ENCODE peak calls at places on chromosomes 5 and 9, in ten cellular contexts. B, Z, N, X, U, K, I, A, Q and L are unnamed samples.

GRCh38 chr9:131273791-131274673 is 2.3 kb downstream of the FAM78A start:
- DNase-seq in B (no peak), Z (no peak), N (no peak), X (no peak), U (peak), K (peak), I (no peak), A (no peak), Q (no peak), L (no peak)

GRCh38 chr5:119795768-119796167 is 166.4 kb downstream of the FAM170A start:
- DNase-seq in B (no peak), Z (no peak), N (no peak), X (no peak), U (no peak), K (no peak), I (no peak), A (no peak), Q (no peak), L (no peak)

GRCh38 chr5:81851481-81852178 is 100.7 kb upstream of the SSBP2 start:
- DNase-seq in B (peak), Z (peak), N (peak), X (peak), U (peak), K (peak), I (peak), A (peak), Q (peak), L (no peak)

GRCh38 chr5:74310386-74310785 is 330.1 kb downstream of the ENC1 start:
- DNase-seq in B (no peak), Z (no peak), N (no peak), X (no peak), U (no peak), K (no peak), I (no peak), A (no peak), Q (no peak), L (no peak)

GRCh38 chr9:123421801-123422455 is 65.9 kb downstream of the CRB2 start:
- DNase-seq in B (no peak), Z (no peak), N (peak), X (no peak), U (no peak), K (no peak), I (no peak), A (no peak), Q (no peak), L (no peak)

GRCh38 chr9:113289091-113289490 is 13.6 kb downstream of the PRPF4 start:
- DNase-seq in B (no peak), Z (no peak), N (no peak), X (no peak), U (peak), K (no peak), I (no peak), A (peak), Q (no peak), L (no peak)

GRCh38 chr9:14198544-14199510 is 115.1 kb downstream of the NFIB start:
- DNase-seq in B (no peak), Z (no peak), N (peak), X (no peak), U (peak), K (no peak), I (peak), A (peak), Q (peak), L (no peak)

GRCh38 chr9:104868687-104869404 is 59.1 kb downstream of the ABCA1 start:
- DNase-seq in B (no peak), Z (no peak), N (peak), X (peak), U (peak), K (peak), I (peak), A (peak), Q (peak), L (no peak)

GRCh38 chr9:123036886-123037540 is 3.5 kb downstream of the GPR21 start:
- DNase-seq in B (no peak), Z (no peak), N (no peak), X (no peak), U (no peak), K (no peak), I (no peak), A (no peak), Q (no peak), L (no peak)

GRCh38 chr9:127828262-127829031 is 25.8 kb downstream of the FPGS start:
- DNase-seq in B (peak), Z (peak), N (peak), X (no peak), U (peak), K (no peak), I (peak), A (peak), Q (peak), L (no peak)

GRCh38 chr9:126157826-126158431 is 168.7 kb upstream of the MVB12B start:
- DNase-seq in B (no peak), Z (no peak), N (no peak), X (no peak), U (no peak), K (no peak), I (peak), A (no peak), Q (no peak), L (no peak)

GRCh38 chr5:168303398-168304020 is 12.1 kb downstream of the WWC1 start:
- DNase-seq in B (no peak), Z (no peak), N (no peak), X (no peak), U (no peak), K (no peak), I (no peak), A (no peak), Q (no peak), L (no peak)

GRCh38 chr5:998276-998974 is 10.2 kb upstream of the NKD2 start:
- DNase-seq in B (no peak), Z (no peak), N (peak), X (no peak), U (no peak), K (no peak), I (peak), A (no peak), Q (no peak), L (no peak)

GRCh38 chr5:97134634-97135033 is 7.8 kb downstream of the LIX1 start:
- DNase-seq in B (no peak), Z (no peak), N (no peak), X (no peak), U (no peak), K (no peak), I (no peak), A (no peak), Q (no peak), L (no peak)

GRCh38 chr9:34589656-34590375 is at the start of gene CNTFR:
- DNase-seq in B (no peak), Z (no peak), N (peak), X (no peak), U (no peak), K (no peak), I (no peak), A (no peak), Q (no peak), L (no peak)

GRCh38 chr9:134712922-134713321 is 71.3 kb downstream of the COL5A1 start:
- DNase-seq in B (no peak), Z (no peak), N (peak), X (no peak), U (no peak), K (no peak), I (no peak), A (no peak), Q (no peak), L (no peak)

GRCh38 chr5:93800988-93801811 is 59.8 kb upstream of the POU5F2 start:
- DNase-seq in B (peak), Z (peak), N (no peak), X (no peak), U (peak), K (no peak), I (no peak), A (no peak), Q (no peak), L (peak)

GRCh38 chr5:179319741-179320281 is 25.4 kb downstream of the ADAMTS2 start:
- DNase-seq in B (no peak), Z (no peak), N (peak), X (no peak), U (no peak), K (no peak), I (no peak), A (no peak), Q (no peak), L (no peak)

GRCh38 chr5:126253406-126253805 is 169.8 kb upstream of the GRAMD2B start:
- DNase-seq in B (no peak), Z (no peak), N (no peak), X (no peak), U (no peak), K (no peak), I (no peak), A (no peak), Q (no peak), L (no peak)

GRCh38 chr5:127942246-127943060 is 141.1 kb upstream of the SLC12A2 start:
- DNase-seq in B (no peak), Z (no peak), N (no peak), X (no peak), U (peak), K (no peak), I (no peak), A (no peak), Q (no peak), L (no peak)

GRCh38 chr5:150411245-150411979 is 1.3 kb downstream of the CD74 start:
- DNase-seq in B (no peak), Z (no peak), N (no peak), X (no peak), U (no peak), K (peak), I (peak), A (peak), Q (no peak), L (no peak)
- TF ChIP-seq POLR2AphosphoS5 in B (no peak), Z (no peak), N (peak), X (peak), U (no peak), K (no peak), I (no peak), A (no peak), Q (no peak), L (no peak)

DNA sequence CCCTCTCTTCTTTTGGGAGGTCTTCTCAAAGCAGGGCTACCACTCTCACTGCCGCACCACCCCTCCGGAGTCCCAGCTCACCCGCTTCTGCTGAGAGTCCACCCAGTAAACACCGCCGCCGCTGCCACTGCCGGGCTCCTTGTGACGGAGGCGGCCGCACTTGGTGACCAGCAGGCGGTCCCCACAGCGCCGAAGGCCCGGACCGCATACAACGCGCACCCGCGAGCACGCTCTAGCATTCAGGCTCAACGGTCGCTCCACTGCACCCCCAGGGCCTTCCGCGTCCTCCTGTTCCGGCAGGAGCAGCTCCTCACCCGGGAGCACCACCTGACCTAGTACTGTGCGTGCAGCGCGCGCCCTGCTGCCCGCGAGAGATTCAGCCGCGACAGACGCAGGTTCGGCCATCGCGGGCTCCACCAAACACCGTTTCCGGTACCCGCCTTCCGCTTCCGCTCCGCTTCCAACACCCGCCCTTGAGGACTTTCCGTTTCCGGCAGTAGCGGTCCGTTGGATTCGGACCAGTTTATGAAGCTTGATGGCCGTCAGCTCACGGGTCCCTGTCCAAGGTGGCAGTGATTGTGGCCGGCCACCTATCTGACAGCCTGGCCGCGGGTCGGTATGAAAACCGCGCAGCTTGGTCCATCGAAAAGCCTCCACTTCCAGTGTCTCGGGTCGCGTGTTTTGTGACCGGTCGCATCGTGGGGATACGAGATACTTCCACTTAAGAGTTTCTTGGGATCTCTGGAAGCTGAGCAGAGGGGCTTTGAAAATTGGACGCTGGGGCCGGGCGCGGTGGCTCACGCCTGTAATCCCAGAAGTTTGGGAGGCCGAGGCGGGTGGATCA is at the start of gene EXOSC3:
- DNase-seq in B (peak), Z (peak), N (peak), X (peak), U (peak), K (peak), I (peak), A (peak), Q (peak), L (no peak)
- TF ChIP-seq POLR2AphosphoS5 in B (peak), Z (peak), N (peak), X (peak), U (peak), K (peak), I (peak), A (peak), Q (peak), L (peak)

GRCh38 chr5:160235731-160236130 is 6.4 kb downstream of the FABP6 start:
- DNase-seq in B (no peak), Z (no peak), N (no peak), X (no peak), U (no peak), K (no peak), I (no peak), A (no peak), Q (no peak), L (no peak)

GRCh38 chr5:160245506-160246100 is 16.3 kb downstream of the FABP6 start:
- DNase-seq in B (no peak), Z (no peak), N (no peak), X (no peak), U (no peak), K (no peak), I (no peak), A (no peak), Q (no peak), L (no peak)

GRCh38 chr5:160237571-160238093 is 8.3 kb downstream of the FABP6 start:
- DNase-seq in B (no peak), Z (no peak), N (no peak), X (no peak), U (no peak), K (no peak), I (no peak), A (no peak), Q (no peak), L (no peak)

GRCh38 chr5:160242140-160242539 is 12.8 kb downstream of the FABP6 start:
- DNase-seq in B (no peak), Z (no peak), N (no peak), X (no peak), U (no peak), K (no peak), I (no peak), A (no peak), Q (no peak), L (peak)

DNA sequence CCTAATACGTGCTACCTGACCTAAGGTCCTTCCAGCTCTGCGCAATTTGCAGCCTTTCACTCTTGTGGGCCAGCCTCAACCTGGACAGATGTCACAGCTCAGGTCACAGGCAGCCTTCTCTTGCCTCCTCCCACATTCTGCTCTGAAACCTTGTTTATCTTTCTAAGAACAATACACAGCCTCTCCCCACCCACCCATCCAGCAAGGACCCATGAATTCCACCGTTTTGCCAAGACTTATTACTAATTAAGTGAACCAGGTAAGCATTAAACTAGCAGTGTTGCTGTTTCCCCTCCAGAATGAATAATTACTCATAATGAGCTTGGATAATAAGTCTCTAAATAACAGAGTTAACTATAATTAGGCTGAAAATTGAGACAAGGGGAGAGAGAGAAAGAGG is 11.0 kb downstream of the FABP6 start:
- DNase-seq in B (no peak), Z (no peak), N (no peak), X (no peak), U (no peak), K (no peak), I (no peak), A (no peak), Q (no peak), L (no peak)
- TF ChIP-seq POLR2AphosphoS5 in B (no peak), Z (no peak), N (no peak), X (no peak), U (no peak), K (no peak), I (no peak), A (no peak), Q (no peak), L (no peak)

DNA sequence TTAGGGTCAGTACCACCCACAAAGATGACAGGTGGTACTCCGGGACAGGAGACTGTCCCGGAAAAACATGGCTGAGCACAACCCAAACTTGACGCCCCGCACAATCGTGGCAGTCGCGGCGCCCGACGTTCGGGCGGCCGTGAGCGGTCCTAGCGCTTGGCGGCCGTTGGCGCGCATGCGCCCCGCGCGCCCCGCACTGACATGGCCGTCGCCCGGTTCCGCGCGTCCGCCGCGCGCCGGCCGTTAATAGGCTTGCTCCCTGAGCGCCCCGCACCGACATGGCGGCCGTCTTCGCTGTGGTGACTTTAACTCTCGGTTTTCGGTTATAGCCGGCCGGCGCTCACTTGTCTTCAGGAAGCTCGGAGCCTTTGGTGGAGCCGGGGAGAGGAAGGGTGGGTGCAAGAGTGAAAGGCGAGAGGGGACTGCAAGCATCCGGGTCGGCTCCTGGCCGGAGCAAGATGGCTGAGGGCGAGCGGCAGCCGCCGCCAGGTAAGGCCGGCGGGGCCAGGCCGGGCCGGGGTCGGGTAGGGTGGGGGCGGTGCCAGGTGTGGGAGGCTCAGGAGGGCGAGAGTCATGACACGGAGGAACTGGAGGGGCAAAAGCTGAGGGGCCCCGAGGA is at the start of gene PTPA:
- DNase-seq in B (peak), Z (peak), N (peak), X (peak), U (peak), K (peak), I (peak), A (peak), Q (peak), L (no peak)
- TF ChIP-seq POLR2AphosphoS5 in B (peak), Z (no peak), N (no peak), X (no peak), U (peak), K (peak), I (no peak), A (no peak), Q (no peak), L (no peak)

DNA sequence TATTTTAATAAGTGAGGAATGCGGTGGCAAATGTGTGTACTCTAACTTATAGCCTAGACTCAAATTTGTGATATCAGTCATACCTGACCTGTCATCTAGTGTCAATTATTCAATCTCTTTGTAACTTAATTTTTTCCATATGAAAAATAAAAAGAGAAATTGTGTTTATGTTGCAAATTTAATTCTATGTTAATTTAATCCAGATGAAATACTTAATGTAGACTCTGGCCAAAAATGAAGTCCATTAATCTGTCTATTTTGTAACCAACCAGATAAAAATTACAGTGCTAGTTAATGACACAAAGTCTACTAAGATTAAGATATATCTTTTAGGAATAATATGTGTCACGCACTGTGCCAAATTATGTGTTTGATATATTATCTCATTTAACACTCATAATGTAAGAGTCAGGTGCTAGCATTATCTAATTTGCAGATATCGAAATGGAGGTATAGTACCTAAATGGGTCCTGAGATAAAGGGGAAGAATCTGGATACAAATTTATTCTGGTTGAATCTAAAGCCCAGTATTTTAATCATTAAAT is 712.1 kb downstream of the KCTD16 start:
- DNase-seq in B (no peak), Z (no peak), N (no peak), X (no peak), U (no peak), K (no peak), I (no peak), A (no peak), Q (no peak), L (no peak)
- TF ChIP-seq POLR2AphosphoS5 in B (no peak), Z (no peak), N (no peak), X (no peak), U (no peak), K (no peak), I (no peak), A (no peak), Q (no peak), L (no peak)

DNA sequence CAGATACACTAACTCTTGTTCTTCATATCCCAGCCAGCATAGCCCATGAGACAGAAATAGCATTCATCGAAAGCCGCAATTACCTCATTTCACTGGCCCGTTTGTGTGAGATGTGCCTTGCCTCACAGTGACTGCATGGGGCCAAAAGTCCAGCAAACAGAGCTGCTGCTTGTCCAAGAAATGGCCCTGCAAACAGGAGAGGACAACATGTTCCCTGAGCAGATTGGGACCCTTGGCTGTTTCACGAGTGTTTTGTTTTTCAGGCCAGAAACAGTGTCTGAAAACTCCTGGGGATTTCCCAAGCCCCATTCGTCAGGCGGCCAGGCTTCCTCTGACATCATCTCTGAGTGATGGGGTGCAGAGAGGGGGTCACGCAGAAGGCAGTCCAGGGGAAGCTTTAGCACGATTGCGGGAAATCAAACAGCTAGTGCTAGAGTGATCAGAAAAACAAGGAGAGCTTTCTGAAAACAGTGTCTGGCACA is 503.6 kb upstream of the PAPPA start:
- DNase-seq in B (no peak), Z (peak), N (peak), X (no peak), U (peak), K (no peak), I (peak), A (peak), Q (peak), L (no peak)
- TF ChIP-seq POLR2AphosphoS5 in B (no peak), Z (no peak), N (peak), X (no peak), U (no peak), K (no peak), I (peak), A (peak), Q (peak), L (no peak)

GRCh38 chr5:141848771-141849370 is 29.3 kb downstream of the PCDH1 start:
- DNase-seq in B (no peak), Z (peak), N (peak), X (no peak), U (peak), K (peak), I (peak), A (peak), Q (peak), L (peak)
- TF ChIP-seq POLR2AphosphoS5 in B (peak), Z (no peak), N (peak), X (no peak), U (peak), K (no peak), I (peak), A (peak), Q (no peak), L (no peak)

GRCh38 chr5:137145726-137146125 is 353.4 kb downstream of the SPOCK1 start:
- DNase-seq in B (no peak), Z (no peak), N (no peak), X (no peak), U (no peak), K (no peak), I (no peak), A (no peak), Q (no peak), L (no peak)
- TF ChIP-seq POLR2AphosphoS5 in B (no peak), Z (no peak), N (no peak), X (no peak), U (no peak), K (no peak), I (no peak), A (no peak), Q (no peak), L (no peak)